ENCODE peak calls at places on chromosomes 1 and 21, in five cellular contexts. P is D721Med, O is cardiac fibroblast, E is right atrium auricular region, X is heart left ventricle. J is an unnamed sample.

GRCh38 chr1:16724718-16725438 is 15.4 kb upstream of the RNU1-4 start:
- DNase-seq in O (no peak), X (peak; percentile 29), E (peak; percentile 61), P (peak; percentile 6), J (no peak)

GRCh38 chr21:45466330-45467220 is 61.6 kb downstream of the COL18A1 start:
- DNase-seq in X (no peak), E (no peak), P (no peak), O (no peak), J (no peak)

GRCh38 chr1:153922076-153922837 is 515 bp downstream of the GATAD2B start:
- DNase-seq in P (peak; percentile 47), E (no peak), O (no peak), X (peak; percentile 68), J (no peak)

GRCh38 chr1:118987431-118988185 is 535 bp downstream of the TBX15 start:
- DNase-seq in O (peak; percentile 26), X (no peak), E (no peak), P (no peak), J (peak; percentile 51)

GRCh38 chr1:69846267-69846666 is 278.5 kb downstream of the LRRC7 start:
- DNase-seq in E (no peak), X (no peak), P (no peak), O (no peak), J (no peak)

GRCh38 chr1:167679714-167680113 is 42.1 kb upstream of the MPZL1 start:
- DNase-seq in P (no peak), O (no peak), X (no peak), E (no peak), J (no peak)

GRCh38 chr21:42459583-42460215 is 36.3 kb downstream of the RSPH1 start:
- DNase-seq in P (no peak), O (no peak), E (no peak), X (no peak), J (no peak)

GRCh38 chr1:56780832-56781231 is 38.4 kb downstream of the FYB2 start:
- DNase-seq in P (no peak), O (no peak), X (no peak), E (no peak), J (no peak)

GRCh38 chr1:236451796-236452373 is 57.8 kb downstream of the EDARADD start:
- DNase-seq in X (no peak), P (no peak), O (peak; percentile 14), E (no peak), J (no peak)

GRCh38 chr1:70205076-70205436 is 323 bp downstream of the LRRC40 start:
- DNase-seq in E (no peak), P (no peak), O (no peak), X (no peak), J (no peak)

GRCh38 chr1:81703352-81703735 is 97.4 kb upstream of the ADGRL2 start:
- DNase-seq in O (peak; percentile 70), X (no peak), E (no peak), P (no peak), J (peak; percentile 64)

GRCh38 chr1:70384542-70384941 is 26.5 kb upstream of the CTH start:
- DNase-seq in P (no peak), O (no peak), X (no peak), E (no peak), J (no peak)

GRCh38 chr1:53739109-53739681 is at the start of gene GLIS1:
- DNase-seq in O (peak; percentile 90), E (peak; percentile 69), X (peak; percentile 83), P (peak; percentile 98), J (peak; percentile 54)

GRCh38 chr1:214050513-214051401 is 63.0 kb downstream of the PROX1 start:
- DNase-seq in O (no peak), X (no peak), E (no peak), P (no peak), J (no peak)

GRCh38 chr1:173424786-173425407 is 52.2 kb upstream of the PRDX6 start:
- DNase-seq in P (no peak), O (no peak), X (no peak), E (no peak), J (peak; percentile 58)

GRCh38 chr1:236835491-236835890 is 40.4 kb downstream of the MTR start:
- DNase-seq in O (no peak), X (no peak), P (no peak), E (no peak), J (no peak)

GRCh38 chr1:228157381-228158126 is 7.8 kb downstream of the GJC2 start:
- DNase-seq in O (no peak), X (no peak), P (no peak), E (no peak), J (no peak)

GRCh38 chr1:25820247-25821111 is 725 bp downstream of the MTFR1L start:
- DNase-seq in X (peak; percentile 56), P (peak; percentile 56), E (no peak), O (peak; percentile 53), J (peak; percentile 54)

GRCh38 chr1:8281843-8282509 is 35.9 kb upstream of the SLC45A1 start:
- DNase-seq in P (no peak), X (no peak), O (no peak), E (no peak), J (no peak)

GRCh38 chr1:3453203-3453761 is 1.2 kb upstream of the ARHGEF16 start:
- DNase-seq in P (peak; percentile 54), E (peak; percentile 74), X (peak; percentile 65), O (peak; percentile 70), J (peak; percentile 50)

GRCh38 chr1:63686696-63687095 is 87.1 kb upstream of the ROR1 start:
- DNase-seq in O (no peak), X (no peak), E (no peak), P (no peak), J (no peak)

GRCh38 chr1:36934061-36934460 is 100.3 kb downstream of the GRIK3 start:
- DNase-seq in P (no peak), X (no peak), O (no peak), E (no peak), J (no peak)

GRCh38 chr1:53378061-53378460 is 50.2 kb upstream of the LRP8 start:
- DNase-seq in X (no peak), E (no peak), O (no peak), P (no peak), J (no peak)

DNA sequence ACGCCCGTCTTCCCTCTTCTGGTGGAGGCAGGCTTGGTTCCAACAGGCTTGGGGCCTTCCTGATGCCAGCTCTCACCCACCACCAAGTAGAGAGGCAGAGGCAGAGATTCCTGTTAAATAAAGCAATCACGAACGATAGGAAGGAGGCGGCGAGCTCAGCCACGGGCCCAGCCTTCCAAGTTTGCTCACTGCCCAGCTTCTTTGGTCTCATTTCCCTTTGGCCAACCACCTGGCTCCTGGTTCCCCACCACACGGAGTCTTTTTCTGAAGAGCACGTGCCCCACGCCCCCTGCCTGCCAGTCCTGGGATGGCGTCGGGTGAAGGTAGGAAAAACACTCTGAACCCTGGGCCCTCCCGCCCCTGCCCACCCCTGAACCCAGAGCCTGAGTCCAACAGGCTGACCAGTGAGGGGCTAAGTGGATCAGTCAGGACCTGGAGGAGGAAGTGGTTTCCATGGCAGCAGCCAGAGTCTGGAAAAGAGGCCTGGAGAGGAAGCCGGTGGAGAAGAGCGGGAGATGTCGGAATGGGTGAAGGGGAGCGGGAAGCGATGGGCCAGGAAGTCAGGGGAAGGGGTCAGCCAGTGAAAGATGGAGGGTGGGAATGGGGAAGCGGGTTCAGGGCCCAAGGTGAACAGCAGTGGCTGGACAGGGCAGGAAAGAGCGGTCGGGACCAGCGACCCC is 158.2 kb upstream of the KLHDC7A start:
- DNase-seq in O (no peak), E (no peak), X (no peak), P (no peak), J (no peak)
- TF ChIP-seq CTCF in O (no peak), E (no peak), X (peak; percentile 14), P (no peak), J (peak; percentile 25)

GRCh38 chr1:152739841-152740240 is 18.0 kb upstream of the KPRP start:
- DNase-seq in P (no peak), X (no peak), E (no peak), O (no peak), J (no peak)

DNA sequence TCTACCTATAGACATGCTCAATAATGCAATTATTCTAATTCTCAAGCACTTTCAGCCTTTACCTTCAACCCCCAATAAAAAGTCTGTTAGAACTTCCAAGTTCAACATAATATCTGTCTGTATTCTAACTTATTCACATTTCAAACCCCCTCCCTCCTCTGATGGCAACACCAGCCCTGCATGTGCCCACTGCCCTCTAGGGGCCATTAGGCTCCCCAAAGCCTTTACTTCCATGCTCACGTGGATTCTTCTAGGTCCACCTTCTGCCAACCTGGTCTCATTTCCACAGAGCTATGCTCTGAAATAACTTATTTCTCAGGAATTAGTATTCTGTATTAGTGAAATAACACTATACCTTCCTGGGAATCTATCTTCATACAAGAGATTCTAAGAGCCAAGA is 22.2 kb upstream of the KPRP start:
- DNase-seq in X (no peak), O (no peak), E (no peak), P (no peak), J (no peak)
- TF ChIP-seq CTCF in X (no peak), O (no peak), E (no peak), P (peak; percentile 27), J (peak; percentile 46)

GRCh38 chr1:160104520-160104885 is 6.1 kb upstream of the IGSF8 start:
- DNase-seq in O (no peak), X (no peak), P (no peak), E (no peak), J (no peak)

GRCh38 chr1:160103658-160104519 is 5.5 kb upstream of the IGSF8 start:
- DNase-seq in P (no peak), X (no peak), O (no peak), E (no peak), J (no peak)

GRCh38 chr1:160107512-160107911 is 8.0 kb upstream of the ATP1A2 start:
- DNase-seq in E (no peak), O (no peak), X (no peak), P (no peak), J (no peak)

GRCh38 chr1:160101717-160102522 is 3.5 kb upstream of the IGSF8 start:
- DNase-seq in X (no peak), O (no peak), E (no peak), P (no peak), J (no peak)

GRCh38 chr1:160105155-160105554 is 6.7 kb upstream of the IGSF8 start:
- DNase-seq in O (no peak), X (no peak), E (no peak), P (no peak), J (no peak)
- TF ChIP-seq CTCF in O (no peak), X (no peak), E (no peak), P (no peak), J (no peak)

DNA sequence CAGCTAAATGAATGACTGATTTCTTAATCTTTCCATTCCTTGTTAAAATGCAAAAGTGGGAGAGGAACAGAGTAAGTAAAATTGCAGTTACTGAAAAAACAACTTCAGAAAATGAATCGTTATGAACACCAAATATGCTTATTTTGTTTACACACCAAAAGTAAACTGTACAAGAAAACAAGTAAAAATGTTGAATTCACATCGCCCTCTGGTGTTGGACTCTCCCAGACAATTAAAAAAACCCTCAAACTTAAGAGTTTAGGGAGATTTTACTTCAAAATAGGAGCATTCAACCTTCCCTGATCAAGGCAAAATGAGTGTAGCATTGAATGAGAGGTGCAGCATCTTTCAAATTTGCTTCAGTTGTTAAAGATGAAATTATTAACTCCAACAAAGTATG is 19.4 kb upstream of the ESRRG start:
- DNase-seq in E (no peak), P (no peak), O (peak; percentile 19), X (no peak), J (no peak)
- TF ChIP-seq CTCF in E (peak; percentile 50), P (peak; percentile 72), O (no peak), X (peak; percentile 24), J (peak; percentile 74)

J was measured in HFFc6.